ENCODE peak calls at places on chromosomes 4 and X, in eight cellular contexts. A is fibroblast of lung, V is psoas muscle, U is adipocyte, Z is trophoblast cell, P is OCI-LY7, G is A549, W is endothelial cell of umbilical vein. R is an unnamed sample.

GRCh38 chr4:65653740-65654361 is 16.4 kb downstream of the EPHA5 start:
- DNase-seq in W (peak; percentile 24), V (no peak), U (no peak), Z (no peak), P (no peak), A (no peak), G (no peak), R (no peak)

GRCh38 chr4:46852839-46853238 is 56.2 kb downstream of the COX7B2 start:
- DNase-seq in V (no peak), U (no peak), W (no peak), G (no peak), P (no peak), A (no peak), Z (no peak), R (no peak)

GRCh38 chr4:119629142-119629471 is 503 bp upstream of the PDE5A start:
- DNase-seq in U (no peak), P (no peak), V (no peak), G (no peak), Z (no peak), A (no peak), W (no peak), R (no peak)

GRCh38 chr4:85860066-85860465 is 385.1 kb downstream of the ARHGAP24 start:
- DNase-seq in U (peak; percentile 24), G (no peak), Z (no peak), V (no peak), W (peak; percentile 48), P (no peak), A (peak; percentile 49), R (peak; percentile 46)

GRCh38 chrX:120485562-120486520 is 16.7 kb upstream of the LAMP2 start:
- DNase-seq in W (peak; percentile 91), G (peak; percentile 70), U (peak; percentile 84), P (peak; percentile 52), A (peak; percentile 90), Z (peak; percentile 52), V (peak; percentile 88), R (peak; percentile 82)

GRCh38 chr4:1788254-1788973 is 4.7 kb upstream of the FGFR3 start:
- DNase-seq in Z (no peak), W (no peak), P (no peak), V (no peak), G (no peak), A (no peak), U (no peak), R (no peak)

GRCh38 chrX:86369847-86370630 is 221.8 kb downstream of the DACH2 start:
- DNase-seq in A (peak; percentile 2), Z (no peak), G (no peak), W (peak; percentile 85), V (no peak), P (no peak), U (no peak), R (no peak)

GRCh38 chr4:2482693-2483092 is 13.8 kb downstream of the RNF4 start:
- DNase-seq in W (peak; percentile 68), Z (no peak), V (peak; percentile 84), G (no peak), U (peak; percentile 61), P (peak; percentile 55), A (peak; percentile 48), R (no peak)

GRCh38 chr4:85812776-85813175 is 337.8 kb downstream of the ARHGAP24 start:
- DNase-seq in A (no peak), U (no peak), G (no peak), P (no peak), V (no peak), Z (no peak), W (peak; percentile 70), R (no peak)

GRCh38 chrX:20066968-20067708 is 49.6 kb downstream of the MAP7D2 start:
- DNase-seq in P (peak; percentile 67), V (no peak), U (peak; percentile 57), W (peak; percentile 11), A (peak; percentile 59), Z (no peak), G (peak; percentile 45), R (peak; percentile 19)

GRCh38 chrX:7706032-7706431 is 136.9 kb upstream of the VCX start:
- DNase-seq in V (no peak), P (no peak), A (peak; percentile 0), U (peak; percentile 27), W (no peak), Z (no peak), G (no peak), R (no peak)

GRCh38 chrX:15245896-15246295 is 24.0 kb downstream of the ASB9 start:
- DNase-seq in A (no peak), U (no peak), Z (no peak), G (no peak), P (no peak), W (no peak), V (no peak), R (peak; percentile 61)

GRCh38 chrX:20913760-20914159 is 460.5 kb upstream of the CNKSR2 start:
- DNase-seq in U (peak; percentile 0), G (no peak), Z (no peak), V (no peak), P (no peak), A (no peak), W (no peak), R (peak; percentile 65)

GRCh38 chr4:4901877-4902276 is 42.4 kb downstream of the MSX1 start:
- DNase-seq in A (no peak), V (no peak), Z (no peak), P (peak; percentile 57), G (no peak), U (no peak), W (no peak), R (no peak)

GRCh38 chr4:139924782-139925181 is 229.2 kb downstream of the MAML3 start:
- DNase-seq in Z (no peak), V (no peak), G (no peak), U (no peak), P (no peak), W (no peak), A (no peak), R (no peak)

GRCh38 chr4:139920552-139920951 is 233.4 kb downstream of the MAML3 start:
- DNase-seq in P (no peak), Z (no peak), A (no peak), W (no peak), V (no peak), G (no peak), U (no peak), R (no peak)

GRCh38 chr4:139921551-139922184 is 232.3 kb downstream of the MAML3 start:
- DNase-seq in P (no peak), W (peak; percentile 41), V (no peak), Z (no peak), A (no peak), G (no peak), U (no peak), R (no peak)

GRCh38 chr4:139919513-139919912 is 234.5 kb downstream of the MAML3 start:
- DNase-seq in Z (no peak), A (peak; percentile 50), P (no peak), G (no peak), V (no peak), W (peak; percentile 95), U (peak; percentile 79), R (peak; percentile 70)

GRCh38 chr4:139922625-139923024 is 231.4 kb downstream of the MAML3 start:
- DNase-seq in A (peak; percentile 77), Z (no peak), V (no peak), P (no peak), W (peak; percentile 67), G (no peak), U (no peak), R (no peak)
- H3K4me1 ChIP-seq in A (peaks cover 10% of the 10 kb centered on the region), Z (peaks cover 7% of the 10 kb centered on the region), V (peaks cover 46% of the 10 kb centered on the region), P (no peaks in the 10 kb centered on the region), W (peaks cover 50% of the 10 kb centered on the region), G (peaks cover 68% of the 10 kb centered on the region), U (peaks cover 36% of the 10 kb centered on the region), R (peaks cover 43% of the 10 kb centered on the region)

DNA sequence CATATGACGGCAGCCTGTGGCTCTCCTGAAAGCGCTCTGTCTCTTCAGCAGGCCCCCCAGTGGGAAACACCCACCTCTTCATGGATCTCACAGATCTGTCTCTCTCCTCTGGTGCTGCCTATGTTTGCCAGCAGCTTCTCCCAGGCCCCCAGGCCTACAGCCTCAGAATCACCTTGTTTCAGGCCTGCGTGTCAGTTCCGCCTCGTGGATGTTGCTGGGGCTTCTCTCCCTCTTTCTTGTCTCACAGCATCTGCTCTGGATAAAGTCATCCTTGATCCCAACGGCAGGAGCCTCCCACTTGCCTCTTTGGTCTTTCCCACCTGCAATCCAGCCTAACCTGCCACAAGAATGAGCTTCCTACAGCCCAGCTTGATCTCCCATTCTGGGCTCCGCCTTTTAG is 34.6 kb downstream of the RHOH start:
- DNase-seq in V (no peak), Z (no peak), G (no peak), U (no peak), W (no peak), P (no peak), A (no peak), R (no peak)
- H3K4me1 ChIP-seq in V (no peaks in the 10 kb centered on the region), Z (no peaks in the 10 kb centered on the region), G (no peaks in the 10 kb centered on the region), U (no peaks in the 10 kb centered on the region), W (no peaks in the 10 kb centered on the region), P (peaks cover 4% of the 10 kb centered on the region), A (no peaks in the 10 kb centered on the region), R (no peaks in the 10 kb centered on the region)

DNA sequence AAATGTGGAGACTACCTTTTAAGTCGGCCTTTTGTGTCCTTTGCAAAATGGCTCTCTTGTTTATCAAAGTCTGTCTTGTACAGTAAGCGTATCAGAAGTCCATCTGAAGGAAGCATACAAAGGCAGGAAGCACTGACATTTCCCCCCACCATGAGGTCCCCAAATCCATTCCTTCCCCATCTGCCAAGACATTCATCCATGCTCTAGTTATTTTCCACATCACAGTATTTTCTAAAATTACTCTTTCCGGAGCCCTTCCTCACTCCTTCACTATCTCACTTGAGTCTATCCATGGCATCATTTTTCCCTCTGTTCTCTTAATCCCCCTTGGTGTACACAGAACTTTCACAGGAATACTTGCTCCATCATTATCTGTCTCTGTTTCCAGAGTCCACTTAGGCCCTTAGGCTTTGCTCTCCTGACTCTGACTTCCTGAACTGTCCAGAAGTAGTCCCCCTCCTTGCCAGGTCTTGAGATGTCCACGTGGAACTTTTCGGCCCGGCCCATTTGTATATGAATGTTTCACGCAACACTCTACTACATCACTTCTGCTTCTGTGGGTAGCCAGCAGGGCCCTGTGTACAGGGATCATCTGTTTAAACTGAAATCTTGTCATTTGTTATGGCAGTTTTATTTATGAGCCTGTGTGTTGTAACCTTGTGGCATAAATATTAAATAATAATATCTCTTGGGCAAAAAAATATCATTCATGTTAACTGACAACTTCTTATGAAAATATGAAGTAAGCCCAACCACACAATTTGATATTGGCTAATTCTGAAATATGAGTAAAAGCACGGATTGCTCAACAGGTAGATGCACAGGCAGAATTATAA is 2.0 kb downstream of the SEL1L3 start:
- DNase-seq in W (peak; percentile 55), V (no peak), Z (peak; percentile 3), G (no peak), U (peak; percentile 45), P (peak; percentile 73), A (peak; percentile 55), R (peak; percentile 49)
- H3K4me1 ChIP-seq in W (peaks cover 43% of the 10 kb centered on the region), V (peaks cover 13% of the 10 kb centered on the region), Z (peaks cover 10% of the 10 kb centered on the region), G (peaks cover 30% of the 10 kb centered on the region), U (peaks cover 33% of the 10 kb centered on the region), P (peaks cover 69% of the 10 kb centered on the region), A (no peaks in the 10 kb centered on the region), R (peaks cover 13% of the 10 kb centered on the region)

DNA sequence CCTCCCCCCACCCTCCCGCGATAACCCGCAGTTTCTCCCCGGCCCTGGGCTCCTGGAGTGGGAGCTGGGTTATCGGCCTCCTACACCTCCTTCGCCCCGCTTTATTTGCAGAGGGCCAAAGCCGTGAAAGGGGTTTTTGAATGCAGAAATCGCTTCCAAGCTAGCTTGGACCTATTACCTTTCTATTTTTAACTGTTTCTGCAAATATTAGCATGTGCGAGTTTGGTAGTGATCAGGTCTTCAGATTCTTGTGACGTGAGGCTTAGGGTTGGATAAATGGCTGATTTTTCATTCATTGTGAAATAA is 1.3 kb downstream of the USP9X start:
- DNase-seq in V (no peak), W (no peak), G (peak; percentile 44), A (no peak), U (no peak), Z (no peak), P (no peak), R (no peak)
- H3K4me1 ChIP-seq in V (peaks cover 36% of the 10 kb centered on the region), W (peaks cover 28% of the 10 kb centered on the region), G (peaks cover 41% of the 10 kb centered on the region), A (peaks cover 3% of the 10 kb centered on the region), U (peaks cover 42% of the 10 kb centered on the region), Z (peaks cover 1% of the 10 kb centered on the region), P (peaks cover 41% of the 10 kb centered on the region), R (peaks cover 21% of the 10 kb centered on the region)